ENCODE peak calls at places on chromosome 6, in eight cellular contexts. B, F, L, D, S, N, T and K are unnamed samples.

GRCh38 chr6:114747995-114748625 is 405.3 kb upstream of the HS3ST5 start:
- DNase-seq in S (peak), L (peak), B (no peak), N (no peak), F (peak), T (peak), D (peak), K (no peak)

GRCh38 chr6:3797231-3798200 is 46.0 kb upstream of the PXDC1 start:
- DNase-seq in B (no peak), N (no peak), S (no peak), F (no peak), T (no peak), D (peak), L (no peak), K (no peak)

GRCh38 chr6:167668019-167668753 is 158.5 kb upstream of the AFDN start:
- DNase-seq in N (no peak), T (no peak), D (no peak), S (no peak), L (no peak), B (no peak), F (no peak), K (no peak)

GRCh38 chr6:122798099-122798641 is 9.1 kb downstream of the SMPDL3A start:
- DNase-seq in F (no peak), B (no peak), T (no peak), N (no peak), L (no peak), D (peak), S (peak), K (peak)

GRCh38 chr6:17979479-17979878 is 8.0 kb downstream of the KIF13A start:
- DNase-seq in F (no peak), L (no peak), B (no peak), D (no peak), S (no peak), N (no peak), T (no peak), K (no peak)

GRCh38 chr6:26576929-26577719 is 19.6 kb upstream of the ABT1 start:
- DNase-seq in T (peak), L (peak), D (peak), S (no peak), N (peak), B (peak), F (peak), K (peak)

GRCh38 chr6:17280552-17281090 is 540 bp upstream of the RBM24 start:
- DNase-seq in S (peak), D (no peak), B (no peak), N (no peak), L (peak), F (no peak), T (peak), K (no peak)

GRCh38 chr6:70210462-70210861 is 92.4 kb downstream of the COL9A1 start:
- DNase-seq in L (peak), T (no peak), N (no peak), D (peak), F (no peak), S (no peak), B (no peak), K (no peak)

GRCh38 chr6:42453649-42454427 is 2.1 kb upstream of the TRERF1 start:
- DNase-seq in T (peak), F (no peak), N (no peak), D (peak), B (no peak), S (peak), L (no peak), K (peak)

GRCh38 chr6:159090530-159091306 is 45.9 kb upstream of the TAGAP start:
- DNase-seq in F (no peak), S (no peak), B (no peak), L (no peak), N (no peak), D (no peak), T (no peak), K (no peak)

GRCh38 chr6:151576658-151577057 is 82.8 kb downstream of the CCDC170 start:
- DNase-seq in F (peak), B (no peak), D (no peak), N (no peak), L (no peak), S (no peak), T (no peak), K (no peak)

GRCh38 chr6:64520050-64520449 is 884.4 kb downstream of the PHF3 start:
- DNase-seq in S (peak), B (no peak), F (no peak), T (no peak), N (no peak), D (peak), L (no peak), K (no peak)